ENCODE peak calls at places on chromosomes 4 and X, in seven cellular contexts. One of them, this sample, is unnamed.

GRCh38 chr4:85725727-85726170 is 250.8 kb downstream of the ARHGAP24 start:
- DNase-seq in occipital lobe: no peak
- DNase-seq in aorta: peak; percentile 53
- DNase-seq in T-helper 2 cell: no peak
- DNase-seq in stimulated activated CD4-positive, alpha-beta T cell treated with anti-CD3 and anti-CD28 coated beads, Interleukin-1b, Interleukin-23, amount 100 ng/mL, for 48 hours: no peak
- DNase-seq in NCI-H774: no peak
- DNase-seq in GM10248: peak; percentile 43
- DNase-seq in this sample: no peak

GRCh38 chr4:171650543-171650942 is 162.7 kb upstream of the GALNTL6 start:
- DNase-seq in occipital lobe: no peak
- DNase-seq in aorta: no peak
- DNase-seq in T-helper 2 cell: no peak
- DNase-seq in stimulated activated CD4-positive, alpha-beta T cell treated with anti-CD3 and anti-CD28 coated beads, Interleukin-1b, Interleukin-23, amount 100 ng/mL, for 48 hours: no peak
- DNase-seq in NCI-H774: no peak
- DNase-seq in GM10248: peak; percentile 45
- DNase-seq in this sample: no peak

GRCh38 chr4:184298255-184298654 is 80.6 kb upstream of the ENPP6 start:
- DNase-seq in occipital lobe: no peak
- DNase-seq in aorta: no peak
- DNase-seq in T-helper 2 cell: no peak
- DNase-seq in stimulated activated CD4-positive, alpha-beta T cell treated with anti-CD3 and anti-CD28 coated beads, Interleukin-1b, Interleukin-23, amount 100 ng/mL, for 48 hours: no peak
- DNase-seq in NCI-H774: no peak
- DNase-seq in GM10248: no peak
- DNase-seq in this sample: no peak

GRCh38 chr4:27023366-27023765 is 162.7 kb downstream of the STIM2 start:
- DNase-seq in occipital lobe: no peak
- DNase-seq in aorta: no peak
- DNase-seq in T-helper 2 cell: no peak
- DNase-seq in stimulated activated CD4-positive, alpha-beta T cell treated with anti-CD3 and anti-CD28 coated beads, Interleukin-1b, Interleukin-23, amount 100 ng/mL, for 48 hours: no peak
- DNase-seq in NCI-H774: no peak
- DNase-seq in GM10248: no peak
- DNase-seq in this sample: no peak

GRCh38 chr4:155541716-155542115 is 124.9 kb upstream of the GUCY1A1 start:
- DNase-seq in occipital lobe: no peak
- DNase-seq in aorta: no peak
- DNase-seq in T-helper 2 cell: no peak
- DNase-seq in stimulated activated CD4-positive, alpha-beta T cell treated with anti-CD3 and anti-CD28 coated beads, Interleukin-1b, Interleukin-23, amount 100 ng/mL, for 48 hours: no peak
- DNase-seq in NCI-H774: no peak
- DNase-seq in GM10248: no peak
- DNase-seq in this sample: no peak

GRCh38 chrX:82677281-82677680 is 830.8 kb upstream of the POU3F4 start:
- DNase-seq in occipital lobe: no peak
- DNase-seq in aorta: no peak
- DNase-seq in T-helper 2 cell: no peak
- DNase-seq in stimulated activated CD4-positive, alpha-beta T cell treated with anti-CD3 and anti-CD28 coated beads, Interleukin-1b, Interleukin-23, amount 100 ng/mL, for 48 hours: no peak
- DNase-seq in NCI-H774: no peak
- DNase-seq in GM10248: no peak
- DNase-seq in this sample: no peak

GRCh38 chr4:19375405-19375804 is 876.3 kb upstream of the SLIT2 start:
- DNase-seq in occipital lobe: no peak
- DNase-seq in aorta: no peak
- DNase-seq in T-helper 2 cell: no peak
- DNase-seq in stimulated activated CD4-positive, alpha-beta T cell treated with anti-CD3 and anti-CD28 coated beads, Interleukin-1b, Interleukin-23, amount 100 ng/mL, for 48 hours: no peak
- DNase-seq in NCI-H774: no peak
- DNase-seq in GM10248: no peak
- DNase-seq in this sample: no peak

GRCh38 chr4:142160509-142160908 is 524.1 kb downstream of the IL15 start:
- DNase-seq in occipital lobe: no peak
- DNase-seq in aorta: no peak
- DNase-seq in T-helper 2 cell: no peak
- DNase-seq in stimulated activated CD4-positive, alpha-beta T cell treated with anti-CD3 and anti-CD28 coated beads, Interleukin-1b, Interleukin-23, amount 100 ng/mL, for 48 hours: no peak
- DNase-seq in NCI-H774: no peak
- DNase-seq in GM10248: no peak
- DNase-seq in this sample: no peak

GRCh38 chr4:54764501-54764900 is 106.7 kb downstream of the KIT start:
- DNase-seq in occipital lobe: no peak
- DNase-seq in aorta: no peak
- DNase-seq in T-helper 2 cell: no peak
- DNase-seq in stimulated activated CD4-positive, alpha-beta T cell treated with anti-CD3 and anti-CD28 coated beads, Interleukin-1b, Interleukin-23, amount 100 ng/mL, for 48 hours: no peak
- DNase-seq in NCI-H774: no peak
- DNase-seq in GM10248: no peak
- DNase-seq in this sample: no peak

GRCh38 chrX:153727108-153727931 is 2.7 kb downstream of the ABCD1 start:
- DNase-seq in occipital lobe: peak; percentile 59
- DNase-seq in aorta: peak; percentile 76
- DNase-seq in T-helper 2 cell: no peak
- DNase-seq in stimulated activated CD4-positive, alpha-beta T cell treated with anti-CD3 and anti-CD28 coated beads, Interleukin-1b, Interleukin-23, amount 100 ng/mL, for 48 hours: no peak
- DNase-seq in NCI-H774: no peak
- DNase-seq in GM10248: no peak
- DNase-seq in this sample: no peak

GRCh38 chr4:80112236-80112635 is 39.2 kb upstream of the ANTXR2 start:
- DNase-seq in occipital lobe: no peak
- DNase-seq in aorta: no peak
- DNase-seq in T-helper 2 cell: no peak
- DNase-seq in stimulated activated CD4-positive, alpha-beta T cell treated with anti-CD3 and anti-CD28 coated beads, Interleukin-1b, Interleukin-23, amount 100 ng/mL, for 48 hours: no peak
- DNase-seq in NCI-H774: no peak
- DNase-seq in GM10248: no peak
- DNase-seq in this sample: no peak

GRCh38 chr4:55407119-55407518 is 11.4 kb downstream of the TMEM165 start:
- DNase-seq in occipital lobe: no peak
- DNase-seq in aorta: no peak
- DNase-seq in T-helper 2 cell: no peak
- DNase-seq in stimulated activated CD4-positive, alpha-beta T cell treated with anti-CD3 and anti-CD28 coated beads, Interleukin-1b, Interleukin-23, amount 100 ng/mL, for 48 hours: no peak
- DNase-seq in NCI-H774: no peak
- DNase-seq in GM10248: no peak
- DNase-seq in this sample: no peak

GRCh38 chrX:68824565-68825125 is 4.2 kb upstream of the EFNB1 start:
- DNase-seq in occipital lobe: no peak
- DNase-seq in aorta: no peak
- DNase-seq in T-helper 2 cell: no peak
- DNase-seq in stimulated activated CD4-positive, alpha-beta T cell treated with anti-CD3 and anti-CD28 coated beads, Interleukin-1b, Interleukin-23, amount 100 ng/mL, for 48 hours: no peak
- DNase-seq in NCI-H774: no peak
- DNase-seq in GM10248: no peak
- DNase-seq in this sample: no peak

GRCh38 chr4:103786014-103786413 is 66.2 kb upstream of the TACR3 start:
- DNase-seq in occipital lobe: no peak
- DNase-seq in aorta: no peak
- DNase-seq in T-helper 2 cell: no peak
- DNase-seq in stimulated activated CD4-positive, alpha-beta T cell treated with anti-CD3 and anti-CD28 coated beads, Interleukin-1b, Interleukin-23, amount 100 ng/mL, for 48 hours: no peak
- DNase-seq in NCI-H774: no peak
- DNase-seq in GM10248: peak; percentile 29
- DNase-seq in this sample: no peak

GRCh38 chr4:75547647-75548387 is 8.0 kb upstream of the ODAPH start:
- DNase-seq in occipital lobe: no peak
- DNase-seq in aorta: peak; percentile 61
- DNase-seq in T-helper 2 cell: no peak
- DNase-seq in stimulated activated CD4-positive, alpha-beta T cell treated with anti-CD3 and anti-CD28 coated beads, Interleukin-1b, Interleukin-23, amount 100 ng/mL, for 48 hours: no peak
- DNase-seq in NCI-H774: no peak
- DNase-seq in GM10248: no peak
- DNase-seq in this sample: no peak

GRCh38 chr4:80434238-80434637 is 98.7 kb downstream of the CFAP299 start:
- DNase-seq in occipital lobe: no peak
- DNase-seq in aorta: no peak
- DNase-seq in T-helper 2 cell: no peak
- DNase-seq in stimulated activated CD4-positive, alpha-beta T cell treated with anti-CD3 and anti-CD28 coated beads, Interleukin-1b, Interleukin-23, amount 100 ng/mL, for 48 hours: no peak
- DNase-seq in NCI-H774: no peak
- DNase-seq in GM10248: no peak
- DNase-seq in this sample: no peak

GRCh38 chr4:98293089-98293887 is 32.1 kb downstream of the RAP1GDS1 start:
- DNase-seq in occipital lobe: peak; percentile 1
- DNase-seq in aorta: no peak
- DNase-seq in T-helper 2 cell: no peak
- DNase-seq in stimulated activated CD4-positive, alpha-beta T cell treated with anti-CD3 and anti-CD28 coated beads, Interleukin-1b, Interleukin-23, amount 100 ng/mL, for 48 hours: peak; percentile 41
- DNase-seq in NCI-H774: no peak
- DNase-seq in GM10248: no peak
- DNase-seq in this sample: no peak

GRCh38 chrX:6708041-6708440 is 173.1 kb upstream of the VCX3A start:
- DNase-seq in occipital lobe: no peak
- DNase-seq in aorta: no peak
- DNase-seq in T-helper 2 cell: no peak
- DNase-seq in stimulated activated CD4-positive, alpha-beta T cell treated with anti-CD3 and anti-CD28 coated beads, Interleukin-1b, Interleukin-23, amount 100 ng/mL, for 48 hours: no peak
- DNase-seq in NCI-H774: no peak
- DNase-seq in GM10248: no peak
- DNase-seq in this sample: no peak

GRCh38 chr4:52799813-52800212 is 48.6 kb upstream of the ERVMER34-1 start:
- DNase-seq in occipital lobe: no peak
- DNase-seq in aorta: no peak
- DNase-seq in T-helper 2 cell: no peak
- DNase-seq in stimulated activated CD4-positive, alpha-beta T cell treated with anti-CD3 and anti-CD28 coated beads, Interleukin-1b, Interleukin-23, amount 100 ng/mL, for 48 hours: no peak
- DNase-seq in NCI-H774: no peak
- DNase-seq in GM10248: no peak
- DNase-seq in this sample: no peak

GRCh38 chr4:72858328-72858727 is 211.2 kb downstream of the COX18 start:
- DNase-seq in occipital lobe: no peak
- DNase-seq in aorta: no peak
- DNase-seq in T-helper 2 cell: no peak
- DNase-seq in stimulated activated CD4-positive, alpha-beta T cell treated with anti-CD3 and anti-CD28 coated beads, Interleukin-1b, Interleukin-23, amount 100 ng/mL, for 48 hours: no peak
- DNase-seq in NCI-H774: no peak
- DNase-seq in GM10248: no peak
- DNase-seq in this sample: no peak

GRCh38 chr4:7086384-7086783 is 18.5 kb upstream of the GRPEL1 start:
- DNase-seq in occipital lobe: no peak
- DNase-seq in aorta: no peak
- DNase-seq in T-helper 2 cell: no peak
- DNase-seq in stimulated activated CD4-positive, alpha-beta T cell treated with anti-CD3 and anti-CD28 coated beads, Interleukin-1b, Interleukin-23, amount 100 ng/mL, for 48 hours: no peak
- DNase-seq in NCI-H774: no peak
- DNase-seq in GM10248: no peak
- DNase-seq in this sample: no peak

GRCh38 chr4:22029803-22030202 is 81.2 kb upstream of the KCNIP4 start:
- DNase-seq in occipital lobe: no peak
- DNase-seq in aorta: no peak
- DNase-seq in T-helper 2 cell: no peak
- DNase-seq in stimulated activated CD4-positive, alpha-beta T cell treated with anti-CD3 and anti-CD28 coated beads, Interleukin-1b, Interleukin-23, amount 100 ng/mL, for 48 hours: no peak
- DNase-seq in NCI-H774: peak; percentile 88
- DNase-seq in GM10248: no peak
- DNase-seq in this sample: no peak

GRCh38 chr4:122045533-122045932 is 93.7 kb upstream of the TRPC3 start:
- DNase-seq in occipital lobe: no peak
- DNase-seq in aorta: no peak
- DNase-seq in T-helper 2 cell: no peak
- DNase-seq in stimulated activated CD4-positive, alpha-beta T cell treated with anti-CD3 and anti-CD28 coated beads, Interleukin-1b, Interleukin-23, amount 100 ng/mL, for 48 hours: peak; percentile 2
- DNase-seq in NCI-H774: peak; percentile 12
- DNase-seq in GM10248: no peak
- DNase-seq in this sample: peak; percentile 21

GRCh38 chr4:10599574-10599973 is 85.0 kb downstream of the CLNK start:
- DNase-seq in occipital lobe: no peak
- DNase-seq in aorta: no peak
- DNase-seq in T-helper 2 cell: no peak
- DNase-seq in stimulated activated CD4-positive, alpha-beta T cell treated with anti-CD3 and anti-CD28 coated beads, Interleukin-1b, Interleukin-23, amount 100 ng/mL, for 48 hours: no peak
- DNase-seq in NCI-H774: no peak
- DNase-seq in GM10248: peak; percentile 29
- DNase-seq in this sample: no peak

GRCh38 chr4:108168672-108169562 is at the start of gene LEF1:
- DNase-seq in occipital lobe: no peak
- DNase-seq in aorta: peak; percentile 48
- DNase-seq in T-helper 2 cell: peak; percentile 56
- DNase-seq in stimulated activated CD4-positive, alpha-beta T cell treated with anti-CD3 and anti-CD28 coated beads, Interleukin-1b, Interleukin-23, amount 100 ng/mL, for 48 hours: peak; percentile 79
- DNase-seq in NCI-H774: no peak
- DNase-seq in GM10248: peak; percentile 71
- DNase-seq in this sample: peak; percentile 3

GRCh38 chr4:35399912-35400311 is 844.4 kb downstream of the ARAP2 start:
- DNase-seq in occipital lobe: no peak
- DNase-seq in aorta: no peak
- DNase-seq in T-helper 2 cell: no peak
- DNase-seq in stimulated activated CD4-positive, alpha-beta T cell treated with anti-CD3 and anti-CD28 coated beads, Interleukin-1b, Interleukin-23, amount 100 ng/mL, for 48 hours: no peak
- DNase-seq in NCI-H774: no peak
- DNase-seq in GM10248: no peak
- DNase-seq in this sample: no peak

GRCh38 chr4:37461801-37462200 is 217.3 kb downstream of the NWD2 start:
- DNase-seq in occipital lobe: no peak
- DNase-seq in aorta: no peak
- DNase-seq in T-helper 2 cell: no peak
- DNase-seq in stimulated activated CD4-positive, alpha-beta T cell treated with anti-CD3 and anti-CD28 coated beads, Interleukin-1b, Interleukin-23, amount 100 ng/mL, for 48 hours: no peak
- DNase-seq in NCI-H774: no peak
- DNase-seq in GM10248: no peak
- DNase-seq in this sample: no peak

This sample was measured in SHP77 treated with DMSO at 0.1 percent for 48 hours.